ENCODE peak calls at places on chromosomes 11 and 22, in ten cellular contexts. I is brain microvascular endothelial cell; M is CD4-positive, CD25-positive, alpha-beta regulatory T cell; Y is GM23248; D is upper lobe of right lung; A is GM23338; S is body of pancreas; H is adrenal gland; F is GM12878; W is neural progenitor cell. Z is an unnamed sample.

GRCh38 chr22:29040385-29041275 is 21.0 kb downstream of the C22orf31 start:
- DNase-seq in I (peak), M (peak), Y (peak), D (no peak), A (peak), S (peak), H (peak), F (peak), W (peak), Z (peak)

GRCh38 chr11:61975638-61976419 is 8.4 kb upstream of the FTH1 start:
- DNase-seq in I (no peak), M (no peak), Y (no peak), D (peak), A (no peak), S (no peak), H (no peak), F (no peak), W (no peak), Z (no peak)

GRCh38 chr22:30308518-30309230 is 18.1 kb downstream of the TBC1D10A start:
- DNase-seq in I (no peak), M (no peak), Y (peak), D (no peak), A (no peak), S (no peak), H (no peak), F (peak), W (no peak), Z (no peak)

GRCh38 chr11:69122642-69123431 is 32.9 kb upstream of the SMIM38 start:
- DNase-seq in I (peak), M (no peak), Y (peak), D (peak), A (peak), S (peak), H (peak), F (no peak), W (peak), Z (peak)

GRCh38 chr11:131912127-131912526 is 541.7 kb downstream of the NTM start:
- DNase-seq in I (no peak), M (no peak), Y (no peak), D (no peak), A (no peak), S (no peak), H (no peak), F (no peak), W (no peak), Z (no peak)

GRCh38 chr11:82864268-82864667 is 36.0 kb downstream of the PRCP start:
- DNase-seq in I (peak), M (no peak), Y (peak), D (peak), A (peak), S (peak), H (peak), F (no peak), W (peak), Z (peak)

GRCh38 chr22:35310556-35311550 is 11.2 kb downstream of the TOM1 start:
- DNase-seq in I (no peak), M (no peak), Y (no peak), D (peak), A (peak), S (peak), H (no peak), F (no peak), W (peak), Z (peak)

GRCh38 chr11:114122668-114123067 is 63.2 kb downstream of the ZBTB16 start:
- DNase-seq in I (no peak), M (no peak), Y (no peak), D (no peak), A (no peak), S (no peak), H (no peak), F (no peak), W (no peak), Z (no peak)

GRCh38 chr22:33302549-33302948 is 244.4 kb upstream of the SYN3 start:
- DNase-seq in I (no peak), M (no peak), Y (no peak), D (no peak), A (peak), S (no peak), H (peak), F (no peak), W (no peak), Z (no peak)

GRCh38 chr22:50316114-50317065 is 8.9 kb upstream of the PLXNB2 start:
- DNase-seq in I (no peak), M (no peak), Y (no peak), D (peak), A (no peak), S (no peak), H (no peak), F (no peak), W (no peak), Z (no peak)

GRCh38 chr11:113304916-113305315 is 9.5 kb upstream of the TTC12 start:
- DNase-seq in I (no peak), M (no peak), Y (no peak), D (no peak), A (no peak), S (no peak), H (no peak), F (no peak), W (no peak), Z (no peak)

GRCh38 chr11:71488086-71488967 is 35.3 kb downstream of the NADSYN1 start:
- DNase-seq in I (peak), M (no peak), Y (no peak), D (no peak), A (peak), S (no peak), H (no peak), F (no peak), W (no peak), Z (peak)

GRCh38 chr22:46511391-46512370 is 25.7 kb downstream of the CELSR1 start:
- DNase-seq in I (no peak), M (no peak), Y (peak), D (no peak), A (no peak), S (no peak), H (no peak), F (no peak), W (no peak), Z (no peak)

GRCh38 chr11:61961570-61962212 is 5.7 kb downstream of the FTH1 start:
- DNase-seq in I (peak), M (no peak), Y (peak), D (peak), A (no peak), S (peak), H (peak), F (no peak), W (no peak), Z (peak)

GRCh38 chr22:36510966-36511881 is 4.4 kb upstream of the FOXRED2 start:
- DNase-seq in I (peak), M (no peak), Y (peak), D (no peak), A (peak), S (peak), H (peak), F (no peak), W (peak), Z (no peak)

GRCh38 chr11:57321996-57322880 is 2.5 kb downstream of the TNKS1BP1 start:
- DNase-seq in I (peak), M (no peak), Y (peak), D (peak), A (peak), S (peak), H (peak), F (no peak), W (peak), Z (peak)

GRCh38 chr11:95415837-95416288 is 184.9 kb upstream of the SESN3 start:
- DNase-seq in I (no peak), M (no peak), Y (no peak), D (no peak), A (no peak), S (no peak), H (no peak), F (no peak), W (no peak), Z (no peak)

GRCh38 chr22:31628969-31629723 is 32.9 kb downstream of the PISD start:
- DNase-seq in I (no peak), M (no peak), Y (no peak), D (no peak), A (no peak), S (no peak), H (no peak), F (no peak), W (no peak), Z (no peak)

GRCh38 chr11:15535414-15535813 is 420.7 kb downstream of the INSC start:
- DNase-seq in I (no peak), M (no peak), Y (no peak), D (no peak), A (no peak), S (no peak), H (no peak), F (no peak), W (no peak), Z (no peak)

GRCh38 chr11:24293964-24294363 is 202.9 kb upstream of the LUZP2 start:
- DNase-seq in I (no peak), M (no peak), Y (no peak), D (no peak), A (no peak), S (no peak), H (no peak), F (no peak), W (no peak), Z (no peak)

GRCh38 chr11:106304274-106304673 is 226.8 kb downstream of the AASDHPPT start:
- DNase-seq in I (peak), M (no peak), Y (peak), D (no peak), A (no peak), S (no peak), H (no peak), F (no peak), W (no peak), Z (no peak)

GRCh38 chr11:96187779-96188624 is 155.0 kb downstream of the MAML2 start:
- DNase-seq in I (peak), M (no peak), Y (peak), D (no peak), A (no peak), S (no peak), H (peak), F (no peak), W (no peak), Z (peak)

GRCh38 chr11:7160814-7161489 is 72.2 kb downstream of the RBMXL2 start:
- DNase-seq in I (no peak), M (no peak), Y (no peak), D (no peak), A (no peak), S (no peak), H (no peak), F (no peak), W (no peak), Z (no peak)

GRCh38 chr11:95231881-95232605 is 1.0 kb upstream of the SESN3 start:
- DNase-seq in I (peak), M (peak), Y (peak), D (peak), A (peak), S (peak), H (peak), F (no peak), W (peak), Z (peak)

GRCh38 chr11:16032974-16033373 is 323.4 kb downstream of the SOX6 start:
- DNase-seq in I (no peak), M (no peak), Y (no peak), D (no peak), A (no peak), S (no peak), H (no peak), F (no peak), W (no peak), Z (no peak)

GRCh38 chr11:27158763-27159679 is 118.4 kb downstream of the BBOX1 start:
- DNase-seq in I (peak), M (no peak), Y (peak), D (no peak), A (peak), S (peak), H (peak), F (no peak), W (peak), Z (peak)

GRCh38 chr11:106786251-106786650 is 232.0 kb downstream of the GUCY1A2 start:
- DNase-seq in I (peak), M (no peak), Y (peak), D (no peak), A (no peak), S (no peak), H (no peak), F (no peak), W (no peak), Z (no peak)

GRCh38 chr11:115579181-115579825 is 75.1 kb upstream of the CADM1 start:
- DNase-seq in I (no peak), M (no peak), Y (no peak), D (no peak), A (no peak), S (no peak), H (no peak), F (no peak), W (no peak), Z (no peak)

GRCh38 chr11:67230406-67230805 is 35.9 kb upstream of the GRK2 start:
- DNase-seq in I (no peak), M (no peak), Y (no peak), D (no peak), A (no peak), S (no peak), H (no peak), F (no peak), W (no peak), Z (no peak)

GRCh38 chr11:117239295-117239694 is 6.8 kb downstream of the RNF214 start:
- DNase-seq in I (peak), M (no peak), Y (peak), D (no peak), A (no peak), S (no peak), H (peak), F (no peak), W (no peak), Z (no peak)

GRCh38 chr11:64842366-64842759 is 2.1 kb downstream of the CDC42BPG start:
- DNase-seq in I (no peak), M (no peak), Y (no peak), D (no peak), A (no peak), S (no peak), H (no peak), F (no peak), W (peak), Z (peak)

GRCh38 chr11:64843971-64844329 is 503 bp downstream of the CDC42BPG start:
- DNase-seq in I (no peak), M (no peak), Y (no peak), D (no peak), A (no peak), S (no peak), H (no peak), F (no peak), W (no peak), Z (no peak)

GRCh38 chr11:64842851-64843841 is 1.3 kb downstream of the CDC42BPG start:
- DNase-seq in I (no peak), M (no peak), Y (no peak), D (peak), A (no peak), S (peak), H (peak), F (no peak), W (peak), Z (peak)

GRCh38 chr11:64845125-64845735 is 777 bp upstream of the CDC42BPG start:
- DNase-seq in I (no peak), M (no peak), Y (no peak), D (no peak), A (no peak), S (no peak), H (no peak), F (no peak), W (no peak), Z (no peak)

GRCh38 chr11:64844330-64845124 is at the start of gene CDC42BPG:
- DNase-seq in I (peak), M (peak), Y (peak), D (peak), A (peak), S (peak), H (peak), F (no peak), W (peak), Z (peak)
- H3K4me3 ChIP-seq in I (peak), M (no peak), Y (peak), D (peak), A (peak), S (peak), H (peak), F (peak), W (peak), Z (peak)

DNA sequence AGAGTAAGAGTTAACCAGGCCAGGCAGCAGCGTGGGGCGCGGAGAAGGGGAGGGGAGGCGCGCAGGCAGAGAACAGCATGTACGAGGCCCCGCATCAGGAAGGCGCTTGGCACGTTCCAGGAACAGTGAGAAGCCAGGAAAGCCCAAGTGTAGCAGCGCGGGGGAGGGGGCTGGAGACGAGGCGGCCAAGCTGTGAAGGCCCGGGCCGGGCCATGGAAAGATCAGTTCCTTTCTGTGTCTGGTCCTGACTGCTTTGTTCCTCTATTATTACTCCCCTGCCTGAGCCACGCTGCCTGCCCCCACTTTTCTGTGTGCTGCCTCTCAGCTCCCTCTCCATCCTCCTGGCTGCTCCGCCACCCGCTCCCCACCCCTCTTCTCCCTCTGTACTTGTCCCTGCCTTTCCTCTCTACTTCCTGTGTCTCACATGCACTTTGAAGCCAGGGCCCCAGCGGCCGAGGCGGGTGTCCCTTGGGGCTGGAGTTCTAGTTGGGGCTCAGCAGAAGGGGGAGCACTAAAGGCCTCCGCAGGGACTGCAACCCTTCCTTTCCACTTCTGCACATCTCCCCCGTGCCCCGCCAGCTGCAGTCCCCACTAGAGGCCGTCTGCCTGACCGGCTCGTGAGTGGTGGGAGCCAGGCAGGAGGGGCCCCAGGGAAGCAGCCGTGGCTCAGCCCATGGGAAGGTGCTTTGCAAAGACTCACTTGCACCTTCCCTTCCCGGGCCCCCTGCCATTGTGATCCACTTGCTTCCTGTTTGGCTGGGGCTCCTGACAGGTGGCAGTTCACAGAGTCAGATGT is 63.7 kb downstream of the PRDM11 start:
- DNase-seq in I (peak), M (no peak), Y (peak), D (peak), A (peak), S (peak), H (peak), F (no peak), W (peak), Z (no peak)
- H3K27ac ChIP-seq in I (no peak), M (no peak), Y (no peak), D (peak), A (no peak), S (no peak), H (peak), F (no peak), W (no peak), Z (no peak)

DNA sequence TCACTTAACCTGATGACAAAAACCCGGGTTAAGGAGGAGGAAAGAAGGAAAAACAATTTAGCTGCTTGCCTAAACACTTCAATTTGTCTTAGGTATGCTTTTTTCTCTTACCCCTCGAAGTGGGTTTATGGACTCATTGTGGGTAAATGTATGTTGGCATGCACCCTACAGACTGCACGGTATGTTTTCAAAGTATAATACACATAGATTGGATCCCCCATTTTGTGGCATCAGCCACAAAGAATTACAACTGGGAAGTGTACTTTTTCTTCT is 2.3 kb downstream of the YAP1 start:
- DNase-seq in I (no peak), M (no peak), Y (no peak), D (no peak), A (no peak), S (no peak), H (no peak), F (no peak), W (no peak), Z (no peak)
- H3K4me3 ChIP-seq in I (peak), M (no peak), Y (peak), D (peak), A (peak), S (no peak), H (peak), F (no peak), W (peak), Z (peak)

GRCh38 chr11:130423541-130424155 is 4.8 kb downstream of the ADAMTS8 start:
- DNase-seq in I (no peak), M (no peak), Y (no peak), D (no peak), A (no peak), S (no peak), H (no peak), F (no peak), W (peak), Z (peak)
- H3K27ac ChIP-seq in I (no peak), M (no peak), Y (no peak), D (no peak), A (no peak), S (no peak), H (no peak), F (no peak), W (no peak), Z (no peak)

GRCh38 chr11:134412508-134413333 is 679 bp upstream of the B3GAT1 start:
- DNase-seq in I (no peak), M (no peak), Y (peak), D (no peak), A (peak), S (no peak), H (no peak), F (no peak), W (peak), Z (no peak)

GRCh38 chr11:134414036-134414731 is 2.1 kb upstream of the B3GAT1 start:
- DNase-seq in I (no peak), M (no peak), Y (no peak), D (no peak), A (no peak), S (no peak), H (no peak), F (no peak), W (peak), Z (no peak)

GRCh38 chr11:134413334-134414035 is 1.4 kb upstream of the B3GAT1 start:
- DNase-seq in I (no peak), M (no peak), Y (no peak), D (no peak), A (peak), S (no peak), H (no peak), F (no peak), W (peak), Z (no peak)

GRCh38 chr11:134410766-134411165 is 1.3 kb downstream of the B3GAT1 start:
- DNase-seq in I (no peak), M (no peak), Y (no peak), D (no peak), A (no peak), S (no peak), H (no peak), F (no peak), W (no peak), Z (no peak)

DNA sequence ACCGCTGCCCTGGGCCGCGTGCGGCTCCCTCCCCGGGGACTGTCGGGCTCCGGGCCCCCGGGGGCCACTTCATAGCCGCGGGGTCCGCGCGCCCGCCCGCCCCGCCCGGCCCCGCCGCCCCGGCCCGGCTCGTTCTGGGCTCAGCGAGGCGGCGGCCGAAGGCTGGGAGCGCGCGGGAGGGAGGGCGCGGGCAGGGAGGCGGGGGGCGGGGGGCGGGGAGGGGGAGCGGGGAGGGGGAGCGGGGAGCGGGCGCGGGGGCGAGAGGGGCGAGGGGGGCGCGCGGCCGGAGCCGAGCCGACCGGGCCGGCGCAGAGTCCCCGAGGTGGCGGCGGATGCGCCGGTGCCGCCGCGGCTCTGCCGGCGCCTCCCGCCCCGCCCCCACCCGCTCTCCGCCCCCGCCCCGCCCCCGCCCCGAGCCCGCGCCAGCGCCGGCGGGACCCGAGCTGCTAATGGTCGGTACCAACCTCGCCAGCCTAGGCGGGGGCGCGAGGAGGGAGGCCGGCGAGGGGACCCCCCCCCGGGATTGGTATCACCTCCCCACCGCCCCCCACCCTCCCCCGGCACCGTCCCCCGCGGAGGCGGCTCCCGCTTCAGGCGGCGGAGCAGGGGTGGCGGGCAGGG is at the start of gene B3GAT1:
- DNase-seq in I (no peak), M (no peak), Y (no peak), D (no peak), A (peak), S (no peak), H (no peak), F (no peak), W (peak), Z (no peak)
- H3K4me3 ChIP-seq in I (peak), M (no peak), Y (no peak), D (peak), A (peak), S (peak), H (no peak), F (no peak), W (peak), Z (no peak)

DNA sequence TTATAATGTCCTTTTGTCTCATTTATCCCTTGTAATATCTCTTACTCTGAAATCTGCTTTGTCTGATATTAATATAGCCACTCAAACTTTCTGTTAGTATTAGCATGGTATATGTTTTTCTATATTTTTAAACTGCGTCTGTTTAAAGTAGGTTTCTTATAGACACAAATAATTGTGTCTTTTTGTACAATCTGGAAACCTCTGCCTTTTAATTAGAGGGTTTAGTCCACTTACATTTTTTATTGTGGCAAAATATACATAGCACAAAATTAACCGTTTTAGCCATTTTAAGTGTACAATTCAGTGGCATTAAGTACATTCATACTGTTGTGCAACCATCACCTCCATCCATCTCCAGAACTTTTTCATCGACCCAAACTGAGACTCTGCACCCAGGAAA is 28.6 kb downstream of the PARVG start:
- DNase-seq in I (no peak), M (no peak), Y (no peak), D (no peak), A (no peak), S (no peak), H (no peak), F (no peak), W (no peak), Z (no peak)
- H3K27ac ChIP-seq in I (no peak), M (no peak), Y (no peak), D (no peak), A (no peak), S (no peak), H (no peak), F (no peak), W (no peak), Z (no peak)

GRCh38 chr11:109423860-109424190 is 1.8 kb downstream of the C11orf87 start:
- DNase-seq in I (no peak), M (no peak), Y (no peak), D (no peak), A (peak), S (no peak), H (no peak), F (no peak), W (no peak), Z (no peak)
- H3K4me3 ChIP-seq in I (peak), M (no peak), Y (peak), D (no peak), A (peak), S (no peak), H (no peak), F (no peak), W (peak), Z (no peak)

Z was measured in PC-9.